ENCODE peak calls at places on chromosome 11, in eight cellular contexts. E, M, H, J, A, Q, T and U are unnamed samples.

GRCh38 chr11:45856044-45856468 is 8.8 kb downstream of the CRY2 start:
- DNase-seq in E (no peak), M (no peak), H (no peak), J (no peak), A (no peak), Q (no peak), T (no peak), U (no peak)

GRCh38 chr11:13008625-13009475 is at the start of gene RASSF10:
- DNase-seq in E (no peak), M (no peak), H (peak), J (peak), A (peak), Q (no peak), T (no peak), U (peak)

GRCh38 chr11:118818130-118818529 is 27.2 kb upstream of the DDX6 start:
- DNase-seq in E (no peak), M (no peak), H (no peak), J (no peak), A (no peak), Q (no peak), T (no peak), U (no peak)

GRCh38 chr11:55707029-55707428 is 45.0 kb downstream of the OR4C6 start:
- DNase-seq in E (peak), M (no peak), H (peak), J (peak), A (peak), Q (peak), T (peak), U (peak)

GRCh38 chr11:85021066-85021465 is 606.1 kb downstream of the DLG2 start:
- DNase-seq in E (no peak), M (no peak), H (no peak), J (no peak), A (no peak), Q (no peak), T (no peak), U (no peak)

GRCh38 chr11:77636738-77637344 is 753 bp downstream of the CLNS1A start:
- DNase-seq in E (peak), M (no peak), H (no peak), J (peak), A (no peak), Q (no peak), T (no peak), U (peak)

GRCh38 chr11:27255447-27255828 is 107.6 kb downstream of the CCDC34 start:
- DNase-seq in E (no peak), M (no peak), H (peak), J (no peak), A (no peak), Q (peak), T (no peak), U (no peak)

GRCh38 chr11:32531528-32531927 is 52.1 kb upstream of the EIF3M start:
- DNase-seq in E (no peak), M (no peak), H (peak), J (no peak), A (no peak), Q (no peak), T (no peak), U (no peak)

GRCh38 chr11:128890543-128891409 is at the start of gene KCNJ5:
- DNase-seq in E (no peak), M (no peak), H (no peak), J (peak), A (no peak), Q (no peak), T (no peak), U (no peak)

GRCh38 chr11:118705796-118706545 is 26.5 kb upstream of the TREH start:
- DNase-seq in E (no peak), M (peak), H (no peak), J (peak), A (peak), Q (no peak), T (peak), U (no peak)

GRCh38 chr11:31089117-31089516 is 280.4 kb downstream of the DCDC1 start:
- DNase-seq in E (no peak), M (no peak), H (no peak), J (no peak), A (no peak), Q (no peak), T (no peak), U (no peak)

GRCh38 chr11:119148855-119149370 is at the start of gene ABCG4:
- DNase-seq in E (peak), M (no peak), H (no peak), J (peak), A (no peak), Q (no peak), T (peak), U (peak)

GRCh38 chr11:77200869-77201268 is 72.8 kb downstream of the MYO7A start:
- DNase-seq in E (no peak), M (no peak), H (no peak), J (no peak), A (no peak), Q (no peak), T (no peak), U (no peak)

GRCh38 chr11:27362032-27362431 is 983 bp downstream of the CCDC34 start:
- DNase-seq in E (no peak), M (no peak), H (no peak), J (no peak), A (no peak), Q (no peak), T (no peak), U (no peak)

GRCh38 chr11:94129505-94130335 is 1.1 kb downstream of the PANX1 start:
- DNase-seq in E (peak), M (no peak), H (peak), J (peak), A (no peak), Q (no peak), T (peak), U (no peak)

GRCh38 chr11:122983438-122984185 is 2.0 kb upstream of the BSX start:
- DNase-seq in E (no peak), M (no peak), H (no peak), J (peak), A (no peak), Q (no peak), T (no peak), U (no peak)

GRCh38 chr11:103051158-103051801 is 40.7 kb downstream of the DCUN1D5 start:
- DNase-seq in E (no peak), M (no peak), H (no peak), J (no peak), A (no peak), Q (no peak), T (no peak), U (no peak)

GRCh38 chr11:75289919-75290318 is 49.3 kb downstream of the TPBGL start:
- DNase-seq in E (no peak), M (no peak), H (no peak), J (no peak), A (no peak), Q (no peak), T (no peak), U (no peak)

GRCh38 chr11:59426361-59427067 is at the start of gene OR5A2:
- DNase-seq in E (no peak), M (no peak), H (peak), J (peak), A (no peak), Q (no peak), T (no peak), U (no peak)

GRCh38 chr11:10797561-10797960 is 11.2 kb downstream of the EIF4G2 start:
- DNase-seq in E (no peak), M (no peak), H (no peak), J (no peak), A (no peak), Q (no peak), T (no peak), U (no peak)

GRCh38 chr11:73401924-73402833 is 26.0 kb downstream of the RELT start:
- DNase-seq in E (no peak), M (no peak), H (no peak), J (peak), A (no peak), Q (no peak), T (no peak), U (no peak)

GRCh38 chr11:130892847-130893246 is 23.4 kb downstream of the SNX19 start:
- DNase-seq in E (no peak), M (no peak), H (no peak), J (peak), A (no peak), Q (no peak), T (no peak), U (peak)

GRCh38 chr11:78607691-78608090 is 33.0 kb upstream of the NARS2 start:
- DNase-seq in E (no peak), M (no peak), H (no peak), J (no peak), A (no peak), Q (no peak), T (no peak), U (no peak)

GRCh38 chr11:107689317-107690202 is 22.3 kb downstream of the SLN start:
- DNase-seq in E (peak), M (peak), H (peak), J (peak), A (peak), Q (peak), T (peak), U (peak)

GRCh38 chr11:129283141-129283540 is 91.0 kb upstream of the ARHGAP32 start:
- DNase-seq in E (no peak), M (no peak), H (peak), J (no peak), A (no peak), Q (no peak), T (no peak), U (no peak)

GRCh38 chr11:131511794-131512193 is 141.4 kb downstream of the NTM start:
- DNase-seq in E (no peak), M (no peak), H (peak), J (peak), A (no peak), Q (peak), T (peak), U (no peak)

GRCh38 chr11:74909363-74909762 is 39.5 kb downstream of the XRRA1 start:
- DNase-seq in E (no peak), M (no peak), H (no peak), J (no peak), A (no peak), Q (no peak), T (no peak), U (no peak)

GRCh38 chr11:59943996-59944395 is 5.8 kb downstream of the OOSP1 start:
- DNase-seq in E (no peak), M (no peak), H (no peak), J (no peak), A (no peak), Q (no peak), T (no peak), U (no peak)

GRCh38 chr11:2588809-2589537 is 110.8 kb downstream of the KCNQ1OT1 start:
- DNase-seq in E (no peak), M (no peak), H (no peak), J (no peak), A (no peak), Q (no peak), T (no peak), U (no peak)

GRCh38 chr11:48170176-48170839 is 46.3 kb upstream of the OR4B1 start:
- DNase-seq in E (peak), M (no peak), H (no peak), J (peak), A (no peak), Q (peak), T (no peak), U (peak)

GRCh38 chr11:45885921-45886721 is 670 bp downstream of the MAPK8IP1 start:
- DNase-seq in E (no peak), M (no peak), H (no peak), J (peak), A (no peak), Q (no peak), T (peak), U (no peak)

GRCh38 chr11:33542921-33543320 is 157.7 kb downstream of the C11orf91 start:
- DNase-seq in E (peak), M (peak), H (peak), J (peak), A (no peak), Q (peak), T (peak), U (peak)

GRCh38 chr11:35232961-35233360 is 94.0 kb downstream of the CD44 start:
- DNase-seq in E (no peak), M (no peak), H (peak), J (no peak), A (no peak), Q (no peak), T (no peak), U (no peak)

GRCh38 chr11:13114566-13115465 is 105.7 kb downstream of the RASSF10 start:
- DNase-seq in E (no peak), M (no peak), H (no peak), J (peak), A (peak), Q (no peak), T (no peak), U (peak)

GRCh38 chr11:92698742-92699141 is 270.7 kb upstream of the MTNR1B start:
- DNase-seq in E (no peak), M (no peak), H (no peak), J (no peak), A (no peak), Q (no peak), T (no peak), U (no peak)

GRCh38 chr11:35483131-35483800 is 42.1 kb downstream of the PAMR1 start:
- DNase-seq in E (no peak), M (no peak), H (no peak), J (no peak), A (no peak), Q (peak), T (no peak), U (no peak)